ENCODE peak calls at places on chromosome 18, in six cellular contexts. Y is left ventricle myocardium inferior, S is prostate gland, I is sigmoid colon, M is ascending aorta, F is gastrocnemius medialis. D is an unnamed sample.

GRCh38 chr18:39571511-39571910 is 2005.9 kb upstream of the CELF4 start:
- DNase-seq in S (no peak), I (no peak), Y (no peak), M (no peak), F (no peak), D (no peak)

GRCh38 chr18:36066731-36067117 is 635 bp downstream of the RPRD1A start:
- DNase-seq in M (no peak), S (no peak), I (no peak), F (no peak), Y (no peak), D (no peak)

GRCh38 chr18:36465970-36466369 is 168.5 kb downstream of the FHOD3 start:
- DNase-seq in F (no peak), I (no peak), S (no peak), Y (no peak), M (no peak), D (no peak)

GRCh38 chr18:67924656-67925055 is 408.1 kb upstream of the DSEL start:
- DNase-seq in F (no peak), Y (no peak), M (no peak), I (no peak), S (no peak), D (no peak)

GRCh38 chr18:7755753-7756475 is 188.8 kb downstream of the PTPRM start:
- DNase-seq in S (no peak), F (no peak), Y (no peak), I (no peak), M (no peak), D (no peak)

GRCh38 chr18:42053188-42053781 is 98.3 kb downstream of the PIK3C3 start:
- DNase-seq in M (no peak), S (peak), F (no peak), Y (no peak), I (no peak), D (no peak)

GRCh38 chr18:34322365-34323289 is 97.9 kb upstream of the NOL4 start:
- DNase-seq in F (no peak), I (no peak), Y (peak), M (no peak), S (peak), D (no peak)

GRCh38 chr18:35201502-35201901 is 39.3 kb upstream of the ZNF397 start:
- DNase-seq in S (no peak), I (no peak), Y (no peak), M (no peak), F (no peak), D (no peak)

GRCh38 chr18:42261731-42262130 is 306.7 kb downstream of the PIK3C3 start:
- DNase-seq in M (no peak), I (no peak), S (no peak), Y (no peak), F (no peak), D (no peak)

GRCh38 chr18:45336431-45336830 is 278.8 kb upstream of the SLC14A2 start:
- DNase-seq in Y (no peak), F (no peak), I (no peak), S (no peak), M (no peak), D (no peak)

GRCh38 chr18:69484699-69485396 is 84.2 kb downstream of the DOK6 start:
- DNase-seq in Y (no peak), F (no peak), S (no peak), M (no peak), I (no peak), D (no peak)

GRCh38 chr18:7830468-7830867 is 263.4 kb downstream of the PTPRM start:
- DNase-seq in M (no peak), F (no peak), Y (no peak), S (no peak), I (no peak), D (no peak)

GRCh38 chr18:68833756-68834155 is 35.9 kb downstream of the CCDC102B start:
- DNase-seq in I (no peak), M (no peak), Y (no peak), S (no peak), F (no peak), D (no peak)

GRCh38 chr18:39772155-39772919 is 2182.7 kb upstream of the PIK3C3 start:
- DNase-seq in S (no peak), I (no peak), Y (no peak), F (no peak), M (no peak), D (no peak)

GRCh38 chr18:72910045-72910444 is 42.3 kb upstream of the NETO1 start:
- DNase-seq in M (no peak), F (no peak), S (no peak), Y (no peak), I (no peak), D (no peak)

GRCh38 chr18:59546164-59546563 is 151.1 kb downstream of the CCBE1 start:
- DNase-seq in F (no peak), M (no peak), Y (no peak), S (no peak), I (no peak), D (no peak)

GRCh38 chr18:63366270-63366990 is 576 bp downstream of the KDSR start:
- DNase-seq in S (peak), F (peak), Y (peak), M (peak), I (peak), D (no peak)

GRCh38 chr18:2657788-2658458 is 2.4 kb downstream of the SMCHD1 start:
- DNase-seq in F (no peak), S (peak), I (no peak), M (no peak), Y (no peak), D (no peak)

GRCh38 chr18:36187138-36187825 is at the start of gene MOCOS:
- DNase-seq in Y (peak), M (peak), F (peak), I (peak), S (peak), D (peak)

GRCh38 chr18:79935499-79935898 is 16.0 kb downstream of the SLC66A2 start:
- DNase-seq in Y (no peak), F (peak), M (no peak), I (peak), S (no peak), D (peak)

GRCh38 chr18:34928068-34928753 is 113.0 kb upstream of the MAPRE2 start:
- DNase-seq in F (no peak), S (no peak), I (no peak), M (no peak), Y (no peak), D (no peak)

GRCh38 chr18:78228974-78229373 is 750.6 kb upstream of the SALL3 start:
- DNase-seq in M (no peak), S (no peak), F (no peak), Y (no peak), I (no peak), D (no peak)

GRCh38 chr18:45353530-45353929 is 261.7 kb upstream of the SLC14A2 start:
- DNase-seq in M (no peak), I (no peak), Y (no peak), S (no peak), F (no peak), D (no peak)

GRCh38 chr18:61333746-61334490 is 688 bp downstream of the CDH20 start:
- DNase-seq in F (no peak), Y (no peak), I (no peak), M (no peak), S (no peak), D (no peak)

GRCh38 chr18:32349728-32350395 is 120.8 kb downstream of the GAREM1 start:
- DNase-seq in Y (peak), M (peak), F (peak), S (peak), I (peak), D (peak)

GRCh38 chr18:38007931-38008330 is 442.3 kb upstream of the CELF4 start:
- DNase-seq in M (no peak), I (no peak), S (no peak), Y (no peak), F (no peak), D (no peak)

DNA sequence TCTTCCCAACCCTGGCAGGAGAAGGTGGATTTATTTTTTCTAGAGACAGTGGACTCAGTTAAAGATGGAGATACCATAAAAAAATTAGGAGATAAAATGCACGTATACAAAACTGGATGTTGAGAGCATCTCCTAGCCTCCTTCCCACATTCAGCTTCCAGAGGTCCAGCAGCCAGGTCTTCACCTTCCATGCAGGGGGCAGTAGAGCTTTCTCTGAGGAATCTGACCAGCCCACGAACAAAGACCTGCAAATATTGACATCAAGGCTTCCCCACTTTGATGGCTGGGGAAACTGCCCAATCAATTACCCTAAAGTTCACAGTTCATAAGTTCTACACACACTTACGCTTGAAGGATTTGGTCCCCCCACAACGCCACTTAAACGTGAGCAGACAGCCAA is 24.5 kb downstream of the AQP4 start:
- DNase-seq in F (no peak), I (no peak), Y (no peak), M (no peak), S (no peak), D (no peak)
- H3K27ac ChIP-seq in F (no peak), I (no peak), Y (no peak), M (no peak), S (no peak), D (no peak)

GRCh38 chr18:58125183-58125582 is 81.2 kb downstream of the NEDD4L start:
- DNase-seq in S (no peak), Y (no peak), M (no peak), F (no peak), I (no peak), D (no peak)

GRCh38 chr18:58125756-58126155 is 81.7 kb downstream of the NEDD4L start:
- DNase-seq in Y (no peak), M (no peak), F (no peak), I (no peak), S (no peak), D (no peak)

GRCh38 chr18:58129019-58129374 is 85.0 kb downstream of the NEDD4L start:
- DNase-seq in Y (no peak), M (no peak), I (no peak), S (no peak), F (no peak), D (no peak)

GRCh38 chr18:58128286-58129018 is 84.4 kb downstream of the NEDD4L start:
- DNase-seq in Y (no peak), I (no peak), S (no peak), F (no peak), M (no peak), D (no peak)

DNA sequence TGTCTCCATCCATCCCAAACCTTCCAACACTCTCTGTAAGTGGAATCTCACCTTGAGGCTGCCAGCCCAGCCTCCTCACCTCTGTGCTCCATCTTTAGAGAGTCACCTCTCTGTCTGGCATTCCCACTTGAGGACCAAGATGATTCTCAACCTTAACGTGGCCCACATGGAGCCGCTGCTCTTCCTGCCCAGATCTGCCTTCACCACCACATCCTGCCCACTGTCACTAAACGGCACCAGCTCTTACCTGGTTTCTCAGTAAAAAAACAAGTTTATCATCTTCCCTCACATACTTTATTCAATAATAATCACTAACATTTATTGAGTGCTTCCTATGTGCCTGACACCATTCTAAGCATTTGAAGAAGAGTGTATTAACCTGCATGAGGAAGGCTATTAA is 80.4 kb downstream of the NEDD4L start:
- DNase-seq in S (no peak), I (no peak), M (no peak), F (no peak), Y (no peak), D (no peak)
- H3K4me3 ChIP-seq in S (no peak), I (no peak), M (no peak), F (no peak), Y (no peak), D (no peak)

DNA sequence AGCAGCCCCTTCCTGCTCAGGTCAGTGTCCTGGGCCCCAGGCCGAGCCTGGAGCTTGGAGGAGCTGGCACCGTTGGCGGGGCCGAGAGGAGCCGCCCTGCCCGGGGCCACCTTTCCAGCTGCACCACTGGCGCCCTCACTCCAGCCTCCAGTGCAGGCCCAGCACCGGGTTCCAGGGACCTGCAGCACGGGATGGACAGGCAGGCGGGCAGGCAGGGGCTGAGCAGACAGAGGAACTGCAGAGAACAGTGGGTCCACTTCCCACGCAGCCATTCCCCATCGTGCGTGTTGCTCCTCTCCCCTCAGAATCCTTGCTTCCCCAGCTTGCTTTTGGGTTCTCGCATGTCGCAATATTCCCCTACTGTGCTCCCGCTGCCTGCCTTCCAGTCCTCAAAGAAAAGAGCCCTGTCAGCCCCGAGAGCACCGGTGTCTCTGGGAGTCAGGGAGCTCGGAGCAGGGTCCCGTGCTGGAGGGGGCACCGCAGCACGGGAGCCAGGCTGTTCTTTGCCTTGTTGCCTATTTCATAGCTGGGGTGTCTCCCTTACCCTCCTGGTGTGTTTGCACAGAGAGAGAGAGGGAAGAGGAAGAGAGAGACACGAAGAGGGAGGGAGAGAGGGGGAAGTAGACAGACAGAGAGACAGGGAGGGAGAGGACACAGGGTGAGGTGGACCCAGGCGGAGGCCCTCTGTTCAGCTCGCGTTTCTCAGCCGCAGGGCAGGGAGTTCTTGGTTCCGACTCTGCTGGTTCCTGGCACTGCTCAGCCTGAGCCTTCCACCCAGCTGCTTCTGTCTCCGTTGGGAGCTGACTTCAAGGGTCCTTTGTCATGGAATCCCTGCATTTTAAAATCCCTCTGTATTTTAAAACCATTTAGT is 126.0 kb downstream of the MBP start:
- DNase-seq in F (no peak), Y (no peak), M (no peak), S (no peak), I (no peak), D (peak)
- H3K27ac ChIP-seq in F (peak), Y (peak), M (peak), S (no peak), I (no peak), D (peak)

GRCh38 chr18:74456017-74456408 is 1.1 kb downstream of the DIPK1C start:
- DNase-seq in F (no peak), Y (no peak), M (no peak), S (no peak), I (no peak), D (no peak)

GRCh38 chr18:74457743-74458465 is 796 bp upstream of the DIPK1C start:
- DNase-seq in I (no peak), M (no peak), F (no peak), S (no peak), Y (peak), D (no peak)

GRCh38 chr18:74455386-74455785 is 1.7 kb downstream of the DIPK1C start:
- DNase-seq in F (no peak), I (no peak), S (no peak), M (no peak), Y (no peak), D (no peak)

GRCh38 chr18:74456409-74457042 is 582 bp downstream of the DIPK1C start:
- DNase-seq in Y (peak), S (no peak), I (no peak), M (no peak), F (no peak), D (no peak)

GRCh38 chr18:74457043-74457742 is at the start of gene DIPK1C:
- DNase-seq in F (no peak), S (no peak), I (no peak), Y (peak), M (no peak), D (no peak)
- H3K4me3 ChIP-seq in F (peak), S (peak), I (peak), Y (peak), M (peak), D (peak)

GRCh38 chr18:48930926-48931325 is 19.8 kb downstream of the SMAD7 start:
- DNase-seq in M (no peak), Y (no peak), F (no peak), S (no peak), I (no peak), D (no peak)

GRCh38 chr18:48929951-48930713 is 20.6 kb downstream of the SMAD7 start:
- DNase-seq in M (no peak), F (no peak), Y (no peak), I (peak), S (no peak), D (peak)

GRCh38 chr18:48927286-48928080 is 23.3 kb downstream of the SMAD7 start:
- DNase-seq in M (no peak), S (no peak), I (no peak), Y (no peak), F (no peak), D (no peak)

GRCh38 chr18:48928787-48929186 is 22.0 kb downstream of the SMAD7 start:
- DNase-seq in S (peak), I (no peak), M (no peak), Y (peak), F (no peak), D (no peak)

DNA sequence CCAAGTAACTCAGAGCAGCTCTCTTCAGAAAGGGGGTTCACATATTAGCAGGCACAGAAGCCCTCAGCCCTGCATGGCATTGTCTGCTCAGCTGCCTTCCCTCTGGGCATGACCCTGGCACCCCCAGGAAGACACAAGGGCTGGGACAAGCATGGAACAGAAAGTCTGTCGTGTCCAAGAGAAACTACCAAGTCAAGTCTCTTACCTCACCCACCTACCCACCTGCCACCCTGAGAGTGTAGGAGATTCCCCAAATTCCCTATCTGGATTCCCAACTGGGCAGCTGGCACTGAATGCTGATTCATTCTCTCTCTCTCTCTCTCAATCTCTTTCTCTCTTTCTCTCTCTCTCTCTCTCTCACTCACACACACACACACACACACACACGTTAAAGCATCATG is 21.6 kb downstream of the SMAD7 start:
- DNase-seq in F (no peak), Y (no peak), S (no peak), I (no peak), M (no peak), D (no peak)
- H3K27ac ChIP-seq in F (no peak), Y (peak), S (peak), I (peak), M (peak), D (peak)

DNA sequence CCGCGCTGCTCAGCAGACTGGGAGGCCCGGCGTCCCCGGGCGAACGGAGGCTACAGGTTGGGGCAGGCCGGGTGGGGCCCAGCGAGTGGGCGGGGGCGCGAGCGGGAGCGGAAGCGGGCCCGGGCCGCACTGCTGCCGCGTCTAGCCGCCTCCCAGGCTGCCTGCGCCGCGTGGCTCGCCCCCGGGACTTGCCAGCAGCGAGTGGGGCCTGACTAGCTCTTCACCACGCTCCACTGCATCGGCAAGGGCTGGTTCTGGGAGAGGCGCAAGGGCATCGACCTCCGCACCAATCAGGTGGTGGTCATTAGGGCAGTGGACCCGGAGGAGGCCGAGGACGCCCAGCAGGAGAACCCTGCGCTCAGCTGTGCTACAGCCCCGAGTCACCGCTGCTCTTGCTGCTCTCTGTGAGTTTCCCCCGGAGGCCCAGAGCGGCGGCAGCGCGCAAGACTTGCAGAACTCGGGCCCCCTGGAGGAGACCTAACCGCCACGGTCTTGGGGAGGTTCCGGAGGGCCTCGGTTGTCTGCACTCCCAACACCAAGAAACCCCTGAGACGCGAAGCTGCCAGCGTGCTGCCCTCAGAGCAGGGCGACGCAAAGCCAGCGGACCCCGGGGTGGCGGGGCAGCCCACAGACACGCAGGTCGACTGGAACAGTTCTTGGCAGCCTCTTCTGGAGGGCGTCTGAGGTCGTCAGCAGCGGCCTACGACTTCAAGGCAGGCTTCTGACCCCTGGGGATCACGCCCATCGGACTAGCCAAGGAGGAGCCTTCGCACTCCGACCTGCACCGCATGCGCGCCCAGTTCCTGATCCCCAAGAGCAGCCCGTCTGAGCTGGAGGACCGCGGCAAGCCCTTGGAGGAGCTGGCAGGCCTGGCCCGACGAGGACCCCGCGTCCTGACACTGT is 27.2 kb upstream of the PTPN2 start:
- DNase-seq in I (no peak), M (no peak), Y (peak), F (no peak), S (no peak), D (no peak)
- H3K4me3 ChIP-seq in I (peak), M (peak), Y (peak), F (peak), S (peak), D (peak)

DNA sequence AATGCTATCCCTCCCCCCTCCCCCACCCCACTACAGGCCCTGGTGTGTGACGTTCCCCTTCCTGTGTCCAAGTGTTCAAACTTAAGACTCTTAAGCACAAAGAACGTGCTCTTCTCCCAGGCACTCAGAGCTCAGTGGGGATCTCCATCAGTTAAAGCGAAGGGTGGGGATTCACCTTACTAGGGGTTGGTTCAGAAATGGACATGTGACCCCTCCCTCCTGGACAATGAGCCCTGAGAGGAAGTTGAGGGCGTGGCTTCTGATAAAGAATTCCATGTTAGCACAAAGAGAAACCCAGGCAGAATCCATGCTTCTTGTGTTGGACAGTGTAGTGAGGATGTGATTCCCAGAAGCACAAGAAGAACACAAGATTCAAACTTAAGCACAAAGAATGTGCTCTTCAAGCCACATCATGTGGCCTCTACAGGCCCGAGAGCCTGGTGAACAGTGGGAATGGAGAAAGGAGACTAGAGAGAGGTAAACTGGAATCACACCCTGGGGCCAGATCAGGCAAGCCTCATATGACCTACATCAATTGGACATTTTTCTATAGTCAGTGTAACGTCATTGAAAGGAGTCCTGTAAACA is 78.1 kb upstream of the TTC39C start:
- DNase-seq in S (no peak), F (no peak), M (no peak), Y (no peak), I (no peak), D (no peak)
- H3K27ac ChIP-seq in S (no peak), F (no peak), M (no peak), Y (no peak), I (no peak), D (no peak)